ENCODE peak calls at places on chromosome 1, in five cellular contexts. One of them, this sample, is unnamed.

GRCh38 chr1:187413770-187414169 is 585.0 kb downstream of the PLA2G4A start:
- DNase-seq in GM04504: no peak
- DNase-seq in GM12865: no peak
- DNase-seq in WERI-Rb-1: no peak
- DNase-seq in colonic mucosa: no peak
- DNase-seq in this sample: no peak

GRCh38 chr1:224809137-224809536 is 120.3 kb upstream of the DNAH14 start:
- DNase-seq in GM12865: peak
- DNase-seq in colonic mucosa: no peak
- DNase-seq in WERI-Rb-1: no peak
- DNase-seq in GM04504: no peak
- DNase-seq in this sample: no peak

GRCh38 chr1:88640060-88640459 is 44.0 kb upstream of the PKN2 start:
- DNase-seq in GM12865: no peak
- DNase-seq in WERI-Rb-1: no peak
- DNase-seq in colonic mucosa: no peak
- DNase-seq in GM04504: no peak
- DNase-seq in this sample: no peak

GRCh38 chr1:170685166-170685565 is 21.2 kb downstream of the PRRX1 start:
- DNase-seq in GM12865: no peak
- DNase-seq in colonic mucosa: no peak
- DNase-seq in WERI-Rb-1: no peak
- DNase-seq in GM04504: no peak
- DNase-seq in this sample: no peak

GRCh38 chr1:117586337-117586736 is 19.5 kb upstream of the TENT5C start:
- DNase-seq in GM04504: no peak
- DNase-seq in GM12865: no peak
- DNase-seq in WERI-Rb-1: no peak
- DNase-seq in colonic mucosa: no peak
- DNase-seq in this sample: no peak

GRCh38 chr1:22121421-22121911 is 21.4 kb downstream of the WNT4 start:
- DNase-seq in GM04504: no peak
- DNase-seq in colonic mucosa: no peak
- DNase-seq in GM12865: no peak
- DNase-seq in WERI-Rb-1: no peak
- DNase-seq in this sample: no peak

GRCh38 chr1:202007703-202008489 is 2.5 kb upstream of the ELF3 start:
- DNase-seq in colonic mucosa: peak
- DNase-seq in GM12865: no peak
- DNase-seq in GM04504: no peak
- DNase-seq in WERI-Rb-1: no peak
- DNase-seq in this sample: no peak

GRCh38 chr1:192805832-192806323 is 3.0 kb upstream of the RGS2 start:
- DNase-seq in colonic mucosa: peak
- DNase-seq in WERI-Rb-1: no peak
- DNase-seq in GM12865: peak
- DNase-seq in GM04504: peak
- DNase-seq in this sample: peak

GRCh38 chr1:9589719-9590157 is 1.0 kb downstream of the TMEM201 start:
- DNase-seq in colonic mucosa: no peak
- DNase-seq in GM04504: no peak
- DNase-seq in GM12865: peak
- DNase-seq in WERI-Rb-1: no peak
- DNase-seq in this sample: no peak

GRCh38 chr1:32963746-32964460 is 706 bp downstream of the RNF19B start:
- DNase-seq in GM12865: peak
- DNase-seq in GM04504: no peak
- DNase-seq in WERI-Rb-1: peak
- DNase-seq in colonic mucosa: peak
- DNase-seq in this sample: peak

GRCh38 chr1:47696911-47697441 is 259.1 kb downstream of the FOXD2 start:
- DNase-seq in WERI-Rb-1: no peak
- DNase-seq in GM04504: no peak
- DNase-seq in colonic mucosa: peak
- DNase-seq in GM12865: no peak
- DNase-seq in this sample: no peak

GRCh38 chr1:182698977-182699672 is 14.7 kb upstream of the RGS8 start:
- DNase-seq in WERI-Rb-1: no peak
- DNase-seq in GM04504: no peak
- DNase-seq in colonic mucosa: no peak
- DNase-seq in GM12865: no peak
- DNase-seq in this sample: no peak

GRCh38 chr1:9595156-9595967 is 6.7 kb downstream of the TMEM201 start:
- DNase-seq in GM12865: no peak
- DNase-seq in WERI-Rb-1: peak
- DNase-seq in colonic mucosa: no peak
- DNase-seq in GM04504: no peak
- DNase-seq in this sample: no peak

GRCh38 chr1:219990782-219991510 is 55.4 kb downstream of the EPRS1 start:
- DNase-seq in colonic mucosa: no peak
- DNase-seq in GM12865: peak
- DNase-seq in WERI-Rb-1: no peak
- DNase-seq in GM04504: peak
- DNase-seq in this sample: no peak

GRCh38 chr1:110125810-110126209 is 13.6 kb downstream of the UBL4B start:
- DNase-seq in WERI-Rb-1: no peak
- DNase-seq in GM04504: no peak
- DNase-seq in colonic mucosa: no peak
- DNase-seq in GM12865: no peak
- DNase-seq in this sample: no peak

GRCh38 chr1:171913385-171913784 is 72.1 kb downstream of the DNM3 start:
- DNase-seq in GM04504: no peak
- DNase-seq in colonic mucosa: peak
- DNase-seq in WERI-Rb-1: no peak
- DNase-seq in GM12865: no peak
- DNase-seq in this sample: no peak

GRCh38 chr1:18124977-18125376 is 17.4 kb downstream of the IGSF21 start:
- DNase-seq in WERI-Rb-1: no peak
- DNase-seq in GM04504: no peak
- DNase-seq in GM12865: no peak
- DNase-seq in colonic mucosa: no peak
- DNase-seq in this sample: no peak

GRCh38 chr1:192904438-192904895 is 95.6 kb downstream of the RGS2 start:
- DNase-seq in WERI-Rb-1: no peak
- DNase-seq in GM12865: peak
- DNase-seq in colonic mucosa: no peak
- DNase-seq in GM04504: peak
- DNase-seq in this sample: no peak

GRCh38 chr1:59107516-59107915 is 189.4 kb upstream of the FGGY start:
- DNase-seq in colonic mucosa: no peak
- DNase-seq in WERI-Rb-1: no peak
- DNase-seq in GM04504: no peak
- DNase-seq in GM12865: no peak
- DNase-seq in this sample: no peak

GRCh38 chr1:90402893-90403849 is 313.9 kb downstream of the BARHL2 start:
- DNase-seq in GM12865: no peak
- DNase-seq in GM04504: peak
- DNase-seq in colonic mucosa: peak
- DNase-seq in WERI-Rb-1: no peak
- DNase-seq in this sample: no peak

GRCh38 chr1:9129391-9130041 is 614 bp upstream of the GPR157 start:
- DNase-seq in GM12865: peak
- DNase-seq in colonic mucosa: peak
- DNase-seq in GM04504: no peak
- DNase-seq in WERI-Rb-1: no peak
- DNase-seq in this sample: peak

GRCh38 chr1:96144636-96145035 is 576.9 kb upstream of the PTBP2 start:
- DNase-seq in GM04504: no peak
- DNase-seq in WERI-Rb-1: no peak
- DNase-seq in colonic mucosa: no peak
- DNase-seq in GM12865: no peak
- DNase-seq in this sample: no peak

GRCh38 chr1:219174672-219175564 is 1.2 kb downstream of the LYPLAL1 start:
- DNase-seq in GM12865: peak
- DNase-seq in WERI-Rb-1: peak
- DNase-seq in colonic mucosa: peak
- DNase-seq in GM04504: peak
- DNase-seq in this sample: no peak

This sample was measured in GM19239.